ENCODE peak calls at places on chromosomes 12 and 14, in four cellular contexts. One of them, this sample, is unnamed.

GRCh38 chr12:107468182-107468581 is 217.4 kb upstream of the PWP1 start:
- DNase-seq in H4: peak; percentile 63
- DNase-seq in cardiac fibroblast: no peak
- DNase-seq in retina: no peak
- DNase-seq in this sample: peak; percentile 30

GRCh38 chr12:92143280-92143679 is 2.4 kb downstream of the BTG1 start:
- DNase-seq in retina: no peak
- DNase-seq in cardiac fibroblast: peak; percentile 22
- DNase-seq in H4: no peak
- DNase-seq in this sample: no peak

GRCh38 chr12:122523280-122523679 is 3.5 kb downstream of the RSRC2 start:
- DNase-seq in cardiac fibroblast: peak; percentile 81
- DNase-seq in H4: no peak
- DNase-seq in retina: no peak
- DNase-seq in this sample: peak; percentile 26

GRCh38 chr14:71049435-71050147 is 142.3 kb downstream of the PCNX1 start:
- DNase-seq in cardiac fibroblast: peak; percentile 73
- DNase-seq in H4: no peak
- DNase-seq in retina: no peak
- DNase-seq in this sample: no peak

GRCh38 chr12:32027684-32028355 is 68.6 kb downstream of the RESF1 start:
- DNase-seq in cardiac fibroblast: no peak
- DNase-seq in H4: no peak
- DNase-seq in retina: no peak
- DNase-seq in this sample: no peak

GRCh38 chr14:85254718-85255117 is 275.2 kb upstream of the FLRT2 start:
- DNase-seq in H4: no peak
- DNase-seq in cardiac fibroblast: no peak
- DNase-seq in retina: no peak
- DNase-seq in this sample: no peak

GRCh38 chr12:91388573-91388972 is 206.0 kb upstream of the DCN start:
- DNase-seq in H4: no peak
- DNase-seq in retina: peak; percentile 26
- DNase-seq in cardiac fibroblast: no peak
- DNase-seq in this sample: no peak

GRCh38 chr12:88756153-88756552 is 175.9 kb upstream of the KITLG start:
- DNase-seq in cardiac fibroblast: no peak
- DNase-seq in retina: no peak
- DNase-seq in H4: no peak
- DNase-seq in this sample: no peak

GRCh38 chr12:6538420-6539275 is 4.3 kb downstream of the GAPDH start:
- DNase-seq in retina: no peak
- DNase-seq in cardiac fibroblast: peak; percentile 66
- DNase-seq in H4: peak; percentile 77
- DNase-seq in this sample: no peak

GRCh38 chr14:84468153-84468552 is 1061.8 kb upstream of the FLRT2 start:
- DNase-seq in H4: no peak
- DNase-seq in retina: no peak
- DNase-seq in cardiac fibroblast: no peak
- DNase-seq in this sample: no peak

GRCh38 chr12:51852404-51853137 is 4.1 kb upstream of the FIGNL2 start:
- DNase-seq in retina: no peak
- DNase-seq in cardiac fibroblast: no peak
- DNase-seq in H4: no peak
- DNase-seq in this sample: no peak

GRCh38 chr12:71476513-71476912 is 36.9 kb downstream of the LGR5 start:
- DNase-seq in H4: peak; percentile 88
- DNase-seq in retina: no peak
- DNase-seq in cardiac fibroblast: peak; percentile 73
- DNase-seq in this sample: peak; percentile 83

GRCh38 chr14:64508215-64508776 is 3.7 kb downstream of the ZBTB1 start:
- DNase-seq in retina: no peak
- DNase-seq in H4: no peak
- DNase-seq in cardiac fibroblast: no peak
- DNase-seq in this sample: no peak

GRCh38 chr14:65224799-65225198 is 122.5 kb upstream of the MAX start:
- DNase-seq in cardiac fibroblast: peak; percentile 16
- DNase-seq in retina: no peak
- DNase-seq in H4: peak; percentile 27
- DNase-seq in this sample: no peak

GRCh38 chr12:58299371-58299770 is 358.0 kb downstream of the ATP23 start:
- DNase-seq in cardiac fibroblast: no peak
- DNase-seq in retina: no peak
- DNase-seq in H4: no peak
- DNase-seq in this sample: no peak

GRCh38 chr12:103880299-103881142 is 39.5 kb upstream of the NT5DC3 start:
- DNase-seq in H4: no peak
- DNase-seq in retina: peak; percentile 42
- DNase-seq in cardiac fibroblast: no peak
- DNase-seq in this sample: peak; percentile 32

GRCh38 chr12:86138770-86139169 is 117.4 kb downstream of the MGAT4C start:
- DNase-seq in retina: no peak
- DNase-seq in cardiac fibroblast: no peak
- DNase-seq in H4: no peak
- DNase-seq in this sample: no peak

GRCh38 chr12:74120644-74121043 is 417.0 kb upstream of the ATXN7L3B start:
- DNase-seq in cardiac fibroblast: no peak
- DNase-seq in H4: no peak
- DNase-seq in retina: no peak
- DNase-seq in this sample: no peak

GRCh38 chr12:132375747-132376463 is 46.5 kb upstream of the GALNT9 start:
- DNase-seq in retina: peak; percentile 38
- DNase-seq in H4: no peak
- DNase-seq in cardiac fibroblast: no peak
- DNase-seq in this sample: no peak

GRCh38 chr12:47850153-47851084 is 30.7 kb upstream of the HDAC7 start:
- DNase-seq in retina: no peak
- DNase-seq in cardiac fibroblast: no peak
- DNase-seq in H4: no peak
- DNase-seq in this sample: no peak

GRCh38 chr14:70999117-70999516 is 91.9 kb downstream of the PCNX1 start:
- DNase-seq in retina: no peak
- DNase-seq in H4: no peak
- DNase-seq in cardiac fibroblast: no peak
- DNase-seq in this sample: no peak

GRCh38 chr14:87175175-87175574 is 817.8 kb downstream of the GALC start:
- DNase-seq in retina: no peak
- DNase-seq in cardiac fibroblast: no peak
- DNase-seq in H4: no peak
- DNase-seq in this sample: no peak

GRCh38 chr14:32933623-32933942 is 5.1 kb upstream of the NPAS3 start:
- DNase-seq in H4: peak; percentile 21
- DNase-seq in cardiac fibroblast: peak; percentile 56
- DNase-seq in retina: peak; percentile 85
- DNase-seq in this sample: peak; percentile 55

GRCh38 chr12:58530421-58531067 is 389.8 kb downstream of the LRIG3 start:
- DNase-seq in cardiac fibroblast: peak; percentile 83
- DNase-seq in H4: peak; percentile 59
- DNase-seq in retina: no peak
- DNase-seq in this sample: peak; percentile 85

GRCh38 chr12:67884596-67884995 is 104.7 kb upstream of the IFNG-AS1 start:
- DNase-seq in cardiac fibroblast: no peak
- DNase-seq in retina: no peak
- DNase-seq in H4: no peak
- DNase-seq in this sample: no peak

GRCh38 chr14:34496679-34497513 is 34.9 kb upstream of the SPTSSA start:
- DNase-seq in H4: peak; percentile 97
- DNase-seq in cardiac fibroblast: peak; percentile 99
- DNase-seq in retina: no peak
- DNase-seq in this sample: peak; percentile 100

GRCh38 chr12:109567296-109567695 is 6.0 kb downstream of the MMAB start:
- DNase-seq in cardiac fibroblast: no peak
- DNase-seq in H4: no peak
- DNase-seq in retina: no peak
- DNase-seq in this sample: no peak